ENCODE peak calls at places on chromosomes 6 and 20, in seven cellular contexts. One of them, this sample, is unnamed.

GRCh38 chr20:37504404-37505096 is 16.5 kb upstream of the NNAT start:
- DNase-seq in fibroblast of lung: no peak
- DNase-seq in upper lobe of left lung: no peak
- DNase-seq in astrocyte: no peak
- DNase-seq in tibial nerve: no peak
- DNase-seq in Peyer's patch: no peak
- DNase-seq in uterus: no peak
- DNase-seq in this sample: no peak

GRCh38 chr6:170004585-170005210 is 253.3 kb downstream of the ERMARD start:
- DNase-seq in fibroblast of lung: no peak
- DNase-seq in upper lobe of left lung: no peak
- DNase-seq in astrocyte: no peak
- DNase-seq in tibial nerve: no peak
- DNase-seq in Peyer's patch: no peak
- DNase-seq in uterus: no peak
- DNase-seq in this sample: no peak

GRCh38 chr6:161884782-161885181 is 610.9 kb upstream of the AGPAT4 start:
- DNase-seq in fibroblast of lung: no peak
- DNase-seq in upper lobe of left lung: no peak
- DNase-seq in astrocyte: no peak
- DNase-seq in tibial nerve: no peak
- DNase-seq in Peyer's patch: no peak
- DNase-seq in uterus: no peak
- DNase-seq in this sample: no peak

GRCh38 chr6:22024004-22024403 is 272.8 kb downstream of the PRL start:
- DNase-seq in fibroblast of lung: no peak
- DNase-seq in upper lobe of left lung: no peak
- DNase-seq in astrocyte: no peak
- DNase-seq in tibial nerve: no peak
- DNase-seq in Peyer's patch: no peak
- DNase-seq in uterus: no peak
- DNase-seq in this sample: no peak

GRCh38 chr20:36538026-36538764 is 3.1 kb upstream of the MYL9 start:
- DNase-seq in fibroblast of lung: peak; percentile 81
- DNase-seq in upper lobe of left lung: no peak
- DNase-seq in astrocyte: peak; percentile 49
- DNase-seq in tibial nerve: no peak
- DNase-seq in Peyer's patch: peak; percentile 23
- DNase-seq in uterus: no peak
- DNase-seq in this sample: no peak

GRCh38 chr6:7909323-7910276 is 988 bp downstream of the TXNDC5 start:
- DNase-seq in fibroblast of lung: peak; percentile 30
- DNase-seq in upper lobe of left lung: peak; percentile 95
- DNase-seq in astrocyte: peak; percentile 26
- DNase-seq in tibial nerve: no peak
- DNase-seq in Peyer's patch: peak; percentile 72
- DNase-seq in uterus: no peak
- DNase-seq in this sample: no peak

GRCh38 chr6:143556529-143556928 is 45.0 kb upstream of the FUCA2 start:
- DNase-seq in fibroblast of lung: peak; percentile 59
- DNase-seq in upper lobe of left lung: no peak
- DNase-seq in astrocyte: peak; percentile 92
- DNase-seq in tibial nerve: no peak
- DNase-seq in Peyer's patch: no peak
- DNase-seq in uterus: no peak
- DNase-seq in this sample: peak; percentile 87

GRCh38 chr6:132130530-132131298 is 179.5 kb upstream of the CCN2 start:
- DNase-seq in fibroblast of lung: peak; percentile 85
- DNase-seq in upper lobe of left lung: no peak
- DNase-seq in astrocyte: peak; percentile 84
- DNase-seq in tibial nerve: no peak
- DNase-seq in Peyer's patch: peak; percentile 47
- DNase-seq in uterus: peak; percentile 53
- DNase-seq in this sample: peak; percentile 80

GRCh38 chr20:31673943-31674463 is 36.3 kb downstream of the COX4I2 start:
- DNase-seq in fibroblast of lung: no peak
- DNase-seq in upper lobe of left lung: no peak
- DNase-seq in astrocyte: no peak
- DNase-seq in tibial nerve: no peak
- DNase-seq in Peyer's patch: no peak
- DNase-seq in uterus: no peak
- DNase-seq in this sample: no peak

GRCh38 chr6:117264487-117265424 is 602 bp upstream of the VGLL2 start:
- DNase-seq in fibroblast of lung: peak; percentile 27
- DNase-seq in upper lobe of left lung: no peak
- DNase-seq in astrocyte: peak; percentile 6
- DNase-seq in tibial nerve: no peak
- DNase-seq in Peyer's patch: no peak
- DNase-seq in uterus: no peak
- DNase-seq in this sample: no peak

GRCh38 chr6:72522735-72523141 is 99.1 kb upstream of the KCNQ5 start:
- DNase-seq in fibroblast of lung: no peak
- DNase-seq in upper lobe of left lung: no peak
- DNase-seq in astrocyte: no peak
- DNase-seq in tibial nerve: no peak
- DNase-seq in Peyer's patch: no peak
- DNase-seq in uterus: no peak
- DNase-seq in this sample: no peak

GRCh38 chr6:96015321-96015790 is 418 bp upstream of the FUT9 start:
- DNase-seq in fibroblast of lung: no peak
- DNase-seq in upper lobe of left lung: peak; percentile 59
- DNase-seq in astrocyte: no peak
- DNase-seq in tibial nerve: no peak
- DNase-seq in Peyer's patch: no peak
- DNase-seq in uterus: no peak
- DNase-seq in this sample: no peak

GRCh38 chr6:15399651-15400470 is 154.0 kb downstream of the JARID2 start:
- DNase-seq in fibroblast of lung: peak; percentile 92
- DNase-seq in upper lobe of left lung: peak; percentile 77
- DNase-seq in astrocyte: peak; percentile 71
- DNase-seq in tibial nerve: peak; percentile 78
- DNase-seq in Peyer's patch: peak; percentile 65
- DNase-seq in uterus: peak; percentile 80
- DNase-seq in this sample: peak; percentile 34

GRCh38 chr6:145544031-145544430 is 191.3 kb downstream of the EPM2A start:
- DNase-seq in fibroblast of lung: peak; percentile 76
- DNase-seq in upper lobe of left lung: no peak
- DNase-seq in astrocyte: peak; percentile 93
- DNase-seq in tibial nerve: no peak
- DNase-seq in Peyer's patch: no peak
- DNase-seq in uterus: no peak
- DNase-seq in this sample: peak; percentile 57

GRCh38 chr6:20589266-20589665 is 55.0 kb downstream of the CDKAL1 start:
- DNase-seq in fibroblast of lung: peak; percentile 18
- DNase-seq in upper lobe of left lung: no peak
- DNase-seq in astrocyte: peak; percentile 25
- DNase-seq in tibial nerve: no peak
- DNase-seq in Peyer's patch: no peak
- DNase-seq in uterus: no peak
- DNase-seq in this sample: no peak

GRCh38 chr6:108795122-108795521 is 53.1 kb upstream of the ARMC2 start:
- DNase-seq in fibroblast of lung: no peak
- DNase-seq in upper lobe of left lung: no peak
- DNase-seq in astrocyte: no peak
- DNase-seq in tibial nerve: no peak
- DNase-seq in Peyer's patch: no peak
- DNase-seq in uterus: no peak
- DNase-seq in this sample: no peak

GRCh38 chr20:58675146-58675584 is 17.4 kb upstream of the NPEPL1 start:
- DNase-seq in fibroblast of lung: no peak
- DNase-seq in upper lobe of left lung: peak; percentile 55
- DNase-seq in astrocyte: no peak
- DNase-seq in tibial nerve: no peak
- DNase-seq in Peyer's patch: no peak
- DNase-seq in uterus: no peak
- DNase-seq in this sample: no peak
- H3K36me3 ChIP-seq in fibroblast of lung: peaks cover 4% of the 10 kb centered on the region
- H3K36me3 ChIP-seq in upper lobe of left lung: peaks cover 66% of the 10 kb centered on the region
- H3K36me3 ChIP-seq in astrocyte: peaks cover 24% of the 10 kb centered on the region
- H3K36me3 ChIP-seq in tibial nerve: no peaks in the 10 kb centered on the region
- H3K36me3 ChIP-seq in Peyer's patch: no peaks in the 10 kb centered on the region
- H3K36me3 ChIP-seq in uterus: no peaks in the 10 kb centered on the region
- H3K36me3 ChIP-seq in this sample: peaks cover 20% of the 10 kb centered on the region

DNA sequence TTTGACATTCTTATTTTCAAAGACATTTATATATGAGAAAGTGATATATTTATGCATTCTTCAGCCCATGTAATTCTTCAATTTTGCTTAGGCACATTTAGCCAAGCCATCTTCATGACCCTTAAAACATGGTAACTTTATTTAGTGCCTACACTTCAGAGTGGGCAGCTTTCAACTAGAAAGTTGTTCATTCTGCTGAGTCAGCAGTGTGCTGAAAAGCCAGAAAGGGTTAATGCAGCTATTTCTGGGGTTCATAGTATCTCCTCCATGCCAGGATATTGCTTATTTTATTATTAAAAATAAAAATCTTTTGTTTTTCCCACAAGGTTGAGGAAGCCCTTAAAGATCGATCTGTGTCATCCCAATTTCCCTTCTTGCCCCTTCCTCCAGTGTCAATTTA is 79.2 kb downstream of the EDN1 start:
- DNase-seq in fibroblast of lung: no peak
- DNase-seq in upper lobe of left lung: no peak
- DNase-seq in astrocyte: no peak
- DNase-seq in tibial nerve: no peak
- DNase-seq in Peyer's patch: no peak
- DNase-seq in uterus: no peak
- DNase-seq in this sample: no peak
- H3K4me3 ChIP-seq in fibroblast of lung: no peak overlapping the region
- H3K4me3 ChIP-seq in upper lobe of left lung: no peak overlapping the region
- H3K4me3 ChIP-seq in astrocyte: no peak overlapping the region
- H3K4me3 ChIP-seq in tibial nerve: no peak overlapping the region
- H3K4me3 ChIP-seq in Peyer's patch: no peak overlapping the region
- H3K4me3 ChIP-seq in uterus: no peak overlapping the region
- H3K4me3 ChIP-seq in this sample: no peak overlapping the region

DNA sequence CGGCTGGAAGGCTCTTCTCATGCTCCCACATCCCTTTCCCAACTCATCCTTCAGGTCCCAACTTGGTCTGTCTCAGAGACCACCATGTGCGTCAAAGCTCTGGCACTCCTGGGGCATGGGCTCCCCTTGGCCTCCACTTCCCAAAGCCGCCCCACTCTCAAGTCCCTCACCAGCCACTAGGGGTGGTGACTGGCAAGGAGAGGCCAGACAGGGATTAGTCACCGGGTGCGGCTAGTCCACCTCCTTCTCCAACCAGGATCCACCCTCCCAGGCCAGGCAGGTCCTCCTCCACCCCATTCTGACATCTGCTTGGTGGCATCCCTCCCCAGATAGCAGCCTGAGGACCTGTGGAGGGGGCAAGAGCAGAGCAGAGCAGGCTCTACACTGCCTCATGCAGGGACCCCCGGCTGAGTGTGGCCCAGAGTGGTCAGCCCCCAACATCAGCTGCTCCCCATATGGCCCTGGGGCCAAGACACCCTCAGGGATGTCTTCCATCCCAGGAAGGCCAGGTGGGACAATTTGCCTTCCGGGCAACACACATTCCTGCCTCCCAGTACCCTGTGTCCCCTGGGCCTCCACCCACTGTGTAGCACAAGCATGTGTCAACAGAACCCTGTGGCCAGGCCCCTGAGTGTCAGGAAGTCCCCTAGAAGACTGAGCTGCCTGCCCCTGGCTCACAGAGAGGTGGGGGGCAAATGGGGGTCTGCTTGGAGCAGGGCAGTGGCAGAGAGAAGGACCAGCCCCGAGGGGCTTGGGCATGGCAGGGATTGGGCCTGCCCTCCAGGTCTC is 29.2 kb downstream of the YTHDF1 start:
- DNase-seq in fibroblast of lung: no peak
- DNase-seq in upper lobe of left lung: no peak
- DNase-seq in astrocyte: peak; percentile 3
- DNase-seq in tibial nerve: no peak
- DNase-seq in Peyer's patch: no peak
- DNase-seq in uterus: no peak
- DNase-seq in this sample: no peak
- TF ChIP-seq CTCF in fibroblast of lung: no peak
- TF ChIP-seq CTCF in upper lobe of left lung: no peak
- TF ChIP-seq CTCF in astrocyte: no peak
- TF ChIP-seq CTCF in tibial nerve: no peak
- TF ChIP-seq CTCF in Peyer's patch: no peak
- TF ChIP-seq CTCF in uterus: no peak
- TF ChIP-seq CTCF in this sample: peak; percentile 18

GRCh38 chr20:45965169-45966002 is 6.6 kb downstream of the ZNF335 start:
- DNase-seq in fibroblast of lung: no peak
- DNase-seq in upper lobe of left lung: no peak
- DNase-seq in astrocyte: no peak
- DNase-seq in tibial nerve: no peak
- DNase-seq in Peyer's patch: no peak
- DNase-seq in uterus: no peak
- DNase-seq in this sample: no peak
- H3K36me3 ChIP-seq in fibroblast of lung: peaks cover 43% of the 10 kb centered on the region
- H3K36me3 ChIP-seq in upper lobe of left lung: peaks cover 92% of the 10 kb centered on the region
- H3K36me3 ChIP-seq in astrocyte: peaks cover 61% of the 10 kb centered on the region
- H3K36me3 ChIP-seq in tibial nerve: peaks cover 46% of the 10 kb centered on the region
- H3K36me3 ChIP-seq in Peyer's patch: no peaks in the 10 kb centered on the region
- H3K36me3 ChIP-seq in uterus: no peaks in the 10 kb centered on the region
- H3K36me3 ChIP-seq in this sample: peaks cover 53% of the 10 kb centered on the region

GRCh38 chr6:13926378-13926777 is 1.6 kb downstream of the RNF182 start:
- DNase-seq in fibroblast of lung: no peak
- DNase-seq in upper lobe of left lung: no peak
- DNase-seq in astrocyte: no peak
- DNase-seq in tibial nerve: no peak
- DNase-seq in Peyer's patch: no peak
- DNase-seq in uterus: no peak
- DNase-seq in this sample: no peak
- H3K4me3 ChIP-seq in fibroblast of lung: no peak overlapping the region
- H3K4me3 ChIP-seq in upper lobe of left lung: no peak overlapping the region
- H3K4me3 ChIP-seq in astrocyte: no peak overlapping the region
- H3K4me3 ChIP-seq in tibial nerve: no peak overlapping the region
- H3K4me3 ChIP-seq in Peyer's patch: no peak overlapping the region
- H3K4me3 ChIP-seq in uterus: no peak overlapping the region
- H3K4me3 ChIP-seq in this sample: no peak overlapping the region